ENCODE peak calls at places on chromosomes 3 and 15, in five cellular contexts. One of them, this sample, is unnamed.
A peak's percentile ranks its signal among the peaks of the same experiment; 100 is the strongest.

GRCh38 chr3:127961963-127962362 is 46.9 kb downstream of the KBTBD12 start:
- DNase-seq in renal cortical epithelial cell: peak; percentile 73
- DNase-seq in cardiac fibroblast: peak; percentile 37
- DNase-seq in left cardiac atrium: no peak
- DNase-seq in SK-MEL-5: no peak
- DNase-seq in this sample: no peak

GRCh38 chr3:128411574-128412064 is 55.1 kb downstream of the DNAJB8 start:
- DNase-seq in left cardiac atrium: no peak
- DNase-seq in SK-MEL-5: no peak
- DNase-seq in renal cortical epithelial cell: no peak
- DNase-seq in cardiac fibroblast: no peak
- DNase-seq in this sample: no peak

GRCh38 chr15:83747050-83747717 is 93.3 kb downstream of the ADAMTSL3 start:
- DNase-seq in SK-MEL-5: peak; percentile 44
- DNase-seq in left cardiac atrium: no peak
- DNase-seq in cardiac fibroblast: peak; percentile 67
- DNase-seq in renal cortical epithelial cell: peak; percentile 73
- DNase-seq in this sample: no peak

GRCh38 chr15:41022487-41023090 is 69.3 kb downstream of the CHAC1 start:
- DNase-seq in SK-MEL-5: peak; percentile 71
- DNase-seq in left cardiac atrium: no peak
- DNase-seq in renal cortical epithelial cell: peak; percentile 47
- DNase-seq in cardiac fibroblast: peak; percentile 72
- DNase-seq in this sample: no peak

GRCh38 chr3:184459355-184459754 is 79.5 kb downstream of the CHRD start:
- DNase-seq in left cardiac atrium: peak; percentile 28
- DNase-seq in SK-MEL-5: no peak
- DNase-seq in cardiac fibroblast: peak; percentile 94
- DNase-seq in renal cortical epithelial cell: peak; percentile 36
- DNase-seq in this sample: no peak

GRCh38 chr15:98562361-98562791 is 86.0 kb upstream of the IGF1R start:
- DNase-seq in SK-MEL-5: no peak
- DNase-seq in cardiac fibroblast: no peak
- DNase-seq in left cardiac atrium: no peak
- DNase-seq in renal cortical epithelial cell: no peak
- DNase-seq in this sample: no peak

GRCh38 chr15:84714816-84715215 is 1.1 kb downstream of the SEC11A start:
- DNase-seq in SK-MEL-5: no peak
- DNase-seq in renal cortical epithelial cell: no peak
- DNase-seq in cardiac fibroblast: no peak
- DNase-seq in left cardiac atrium: no peak
- DNase-seq in this sample: no peak

GRCh38 chr3:171387047-171387446 is 73.2 kb downstream of the TNIK start:
- DNase-seq in left cardiac atrium: no peak
- DNase-seq in cardiac fibroblast: no peak
- DNase-seq in renal cortical epithelial cell: no peak
- DNase-seq in SK-MEL-5: no peak
- DNase-seq in this sample: no peak

GRCh38 chr3:49339947-49340800 is at the start of gene USP4:
- DNase-seq in cardiac fibroblast: peak; percentile 87
- DNase-seq in left cardiac atrium: peak; percentile 93
- DNase-seq in SK-MEL-5: peak; percentile 83
- DNase-seq in renal cortical epithelial cell: peak; percentile 91
- DNase-seq in this sample: peak; percentile 96

GRCh38 chr3:138943724-138944131 is 3.2 kb downstream of the FOXL2 start:
- DNase-seq in renal cortical epithelial cell: no peak
- DNase-seq in left cardiac atrium: no peak
- DNase-seq in SK-MEL-5: no peak
- DNase-seq in cardiac fibroblast: no peak
- DNase-seq in this sample: no peak

GRCh38 chr3:99981138-99981537 is 133.2 kb downstream of the FILIP1L start:
- DNase-seq in left cardiac atrium: no peak
- DNase-seq in renal cortical epithelial cell: no peak
- DNase-seq in cardiac fibroblast: no peak
- DNase-seq in SK-MEL-5: no peak
- DNase-seq in this sample: no peak

GRCh38 chr3:127760361-127760760 is 62.0 kb downstream of the MGLL start:
- DNase-seq in SK-MEL-5: no peak
- DNase-seq in left cardiac atrium: peak; percentile 68
- DNase-seq in renal cortical epithelial cell: no peak
- DNase-seq in cardiac fibroblast: no peak
- DNase-seq in this sample: peak; percentile 83

GRCh38 chr3:48518755-48519154 is 14.8 kb upstream of the SHISA5 start:
- DNase-seq in left cardiac atrium: no peak
- DNase-seq in cardiac fibroblast: no peak
- DNase-seq in renal cortical epithelial cell: no peak
- DNase-seq in SK-MEL-5: no peak
- DNase-seq in this sample: peak; percentile 17

GRCh38 chr3:105869982-105870381 is 1.2 kb upstream of the CBLB start:
- DNase-seq in renal cortical epithelial cell: no peak
- DNase-seq in SK-MEL-5: no peak
- DNase-seq in cardiac fibroblast: no peak
- DNase-seq in left cardiac atrium: no peak
- DNase-seq in this sample: no peak

GRCh38 chr3:148981236-148981635 is 10.1 kb upstream of the GYG1 start:
- DNase-seq in SK-MEL-5: no peak
- DNase-seq in left cardiac atrium: no peak
- DNase-seq in renal cortical epithelial cell: no peak
- DNase-seq in cardiac fibroblast: no peak
- DNase-seq in this sample: no peak

GRCh38 chr3:128098234-128098633 is 25.4 kb downstream of the RUVBL1 start:
- DNase-seq in SK-MEL-5: no peak
- DNase-seq in left cardiac atrium: no peak
- DNase-seq in cardiac fibroblast: no peak
- DNase-seq in renal cortical epithelial cell: peak; percentile 72
- DNase-seq in this sample: no peak